ENCODE peak calls at places on chromosomes 2 and 18, in four cellular contexts. G is esophagus squamous epithelium, J is endothelial cell of umbilical vein, F is stomach. Q is an unnamed sample. For H3K27me3, the result is how much of the 10 kb centered on the place peaks cover.

GRCh38 chr2:96760036-96760985 is at the start of gene CNNM4:
- DNase-seq in G (peak), J (peak), F (peak), Q (peak)

GRCh38 chr2:179612108-179612507 is 249.3 kb downstream of the ZNF385B start:
- DNase-seq in F (no peak), G (no peak), J (no peak), Q (no peak)

GRCh38 chr18:56568986-56569385 is 69.4 kb downstream of the TXNL1 start:
- DNase-seq in F (no peak), G (no peak), J (no peak), Q (no peak)

GRCh38 chr2:42550870-42551269 is 17.6 kb upstream of the MTA3 start:
- DNase-seq in J (no peak), G (no peak), F (no peak), Q (no peak)

GRCh38 chr2:37085731-37086147 is 1.4 kb downstream of the GPATCH11 start:
- DNase-seq in F (no peak), J (no peak), G (no peak), Q (no peak)

GRCh38 chr2:45759310-45759851 is 107.9 kb downstream of the PRKCE start:
- DNase-seq in J (no peak), F (no peak), G (no peak), Q (no peak)

GRCh38 chr2:99066602-99067001 is 74.9 kb upstream of the C2orf15 start:
- DNase-seq in J (peak), F (peak), G (no peak), Q (peak)

GRCh38 chr2:218029366-218030360 is 26.9 kb upstream of the TNS1 start:
- DNase-seq in J (no peak), G (no peak), F (peak), Q (no peak)

GRCh38 chr2:62156861-62157496 is 38.9 kb upstream of the B3GNT2 start:
- DNase-seq in G (no peak), J (no peak), F (no peak), Q (no peak)

DNA sequence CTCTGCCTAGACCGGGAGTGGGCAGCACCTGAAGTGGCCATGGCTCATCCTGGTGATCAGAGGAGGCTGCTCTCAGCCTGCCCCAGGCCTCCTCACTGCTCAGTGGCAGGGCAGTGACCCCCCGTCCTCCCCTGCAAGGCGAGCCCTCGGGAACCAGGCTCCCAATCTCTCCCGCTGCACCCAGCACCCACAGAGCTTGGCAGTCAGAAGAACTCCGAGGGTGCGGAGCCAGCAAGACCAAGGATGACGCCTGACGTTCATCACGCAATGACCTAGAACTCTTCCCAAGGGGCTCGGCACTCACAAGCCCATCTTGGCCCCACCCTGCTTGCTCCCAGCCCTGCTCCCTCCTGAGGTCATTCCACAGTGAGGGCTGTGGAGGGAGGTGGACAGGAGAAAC is 189.8 kb upstream of the SALL3 start:
- DNase-seq in G (no peak), J (no peak), F (no peak), Q (no peak)
- H3K27me3 ChIP-seq in G (under half), J (under half), F (under half), Q (under half)

GRCh38 chr2:23388756-23389514 is 4.0 kb downstream of the KLHL29 start:
- DNase-seq in G (no peak), J (no peak), F (no peak), Q (no peak)

GRCh38 chr2:23387221-23387550 is 2.2 kb downstream of the KLHL29 start:
- DNase-seq in J (no peak), F (no peak), G (no peak), Q (no peak)

GRCh38 chr2:23388292-23388691 is 3.3 kb downstream of the KLHL29 start:
- DNase-seq in F (no peak), J (no peak), G (no peak), Q (no peak)

GRCh38 chr2:23386422-23387220 is 1.6 kb downstream of the KLHL29 start:
- DNase-seq in F (no peak), G (no peak), J (peak), Q (no peak)

DNA sequence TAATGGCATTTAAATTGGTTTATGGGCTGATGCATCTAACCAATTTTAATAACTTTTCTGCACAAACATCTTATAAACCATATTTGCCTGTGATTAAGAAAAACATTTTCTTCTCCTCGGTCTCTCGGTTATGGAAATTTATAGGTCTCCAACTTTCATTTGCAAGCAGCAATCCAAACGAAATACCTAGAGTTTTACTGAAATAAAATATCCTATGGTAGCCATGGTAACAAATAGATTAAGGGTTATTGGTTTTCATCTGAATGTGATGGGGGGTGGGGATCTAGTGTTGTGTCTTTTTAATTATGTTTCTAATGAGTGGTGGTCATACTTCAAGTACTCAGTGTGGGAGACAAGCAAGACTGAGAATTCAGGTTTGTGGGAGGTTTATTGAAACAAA is 2.9 kb downstream of the KLHL29 start:
- DNase-seq in F (no peak), J (no peak), G (no peak), Q (no peak)
- H3K27me3 ChIP-seq in F (under half), J (under half), G (under half), Q (under half)

GRCh38 chr2:16509042-16509441 is 156.6 kb downstream of the CYRIA start:
- DNase-seq in G (no peak), F (no peak), J (no peak), Q (no peak)
- H3K27me3 ChIP-seq in G (half or more), F (under half), J (under half), Q (under half)

DNA sequence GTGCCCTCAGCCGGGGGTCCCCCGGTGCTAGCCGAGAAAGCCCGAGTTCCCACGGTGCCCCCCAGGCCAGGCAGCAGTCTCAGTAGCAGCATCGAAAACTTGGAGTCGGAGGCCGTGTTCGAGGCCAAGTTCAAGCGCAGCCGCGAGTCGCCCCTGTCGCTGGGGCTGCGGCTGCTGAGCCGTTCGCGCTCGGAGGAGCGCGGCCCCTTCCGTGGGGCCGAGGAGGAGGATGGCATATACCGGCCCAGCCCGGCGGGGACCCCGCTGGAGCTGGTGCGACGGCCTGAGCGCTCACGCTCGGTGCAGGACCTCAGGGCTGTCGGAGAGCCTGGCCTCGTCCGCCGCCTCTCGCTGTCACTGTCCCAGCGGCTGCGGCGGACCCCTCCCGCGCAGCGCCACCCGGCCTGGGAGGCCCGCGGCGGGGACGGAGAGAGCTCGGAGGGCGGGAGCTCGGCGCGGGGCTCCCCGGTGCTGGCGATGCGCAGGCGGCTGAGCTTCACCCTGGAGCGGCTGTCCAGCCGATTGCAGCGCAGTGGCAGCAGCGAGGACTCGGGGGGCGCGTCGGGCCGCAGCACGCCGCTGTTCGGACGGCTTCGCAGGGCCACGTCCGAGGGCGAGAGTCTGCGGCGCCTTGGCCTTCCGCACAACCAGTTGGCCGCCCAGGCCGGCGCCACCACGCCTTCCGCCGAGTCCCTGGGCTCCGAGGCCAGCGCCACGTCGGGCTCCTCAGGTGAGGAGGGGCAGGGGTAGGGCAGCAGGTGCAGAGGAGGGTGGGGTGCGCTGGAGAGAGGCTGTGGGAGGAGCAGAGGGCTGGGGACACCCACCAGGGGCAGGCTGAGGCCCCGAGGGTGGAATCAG is 14.1 kb upstream of the GMPPA start:
- DNase-seq in G (no peak), F (no peak), J (no peak), Q (peak)
- H3K27me3 ChIP-seq in G (half or more), F (under half), J (under half), Q (under half)

GRCh38 chr2:106356291-106356690 is 111.9 kb downstream of the RGPD3 start:
- DNase-seq in F (no peak), J (no peak), G (no peak), Q (no peak)
- H3K27me3 ChIP-seq in F (under half), J (under half), G (under half), Q (under half)

DNA sequence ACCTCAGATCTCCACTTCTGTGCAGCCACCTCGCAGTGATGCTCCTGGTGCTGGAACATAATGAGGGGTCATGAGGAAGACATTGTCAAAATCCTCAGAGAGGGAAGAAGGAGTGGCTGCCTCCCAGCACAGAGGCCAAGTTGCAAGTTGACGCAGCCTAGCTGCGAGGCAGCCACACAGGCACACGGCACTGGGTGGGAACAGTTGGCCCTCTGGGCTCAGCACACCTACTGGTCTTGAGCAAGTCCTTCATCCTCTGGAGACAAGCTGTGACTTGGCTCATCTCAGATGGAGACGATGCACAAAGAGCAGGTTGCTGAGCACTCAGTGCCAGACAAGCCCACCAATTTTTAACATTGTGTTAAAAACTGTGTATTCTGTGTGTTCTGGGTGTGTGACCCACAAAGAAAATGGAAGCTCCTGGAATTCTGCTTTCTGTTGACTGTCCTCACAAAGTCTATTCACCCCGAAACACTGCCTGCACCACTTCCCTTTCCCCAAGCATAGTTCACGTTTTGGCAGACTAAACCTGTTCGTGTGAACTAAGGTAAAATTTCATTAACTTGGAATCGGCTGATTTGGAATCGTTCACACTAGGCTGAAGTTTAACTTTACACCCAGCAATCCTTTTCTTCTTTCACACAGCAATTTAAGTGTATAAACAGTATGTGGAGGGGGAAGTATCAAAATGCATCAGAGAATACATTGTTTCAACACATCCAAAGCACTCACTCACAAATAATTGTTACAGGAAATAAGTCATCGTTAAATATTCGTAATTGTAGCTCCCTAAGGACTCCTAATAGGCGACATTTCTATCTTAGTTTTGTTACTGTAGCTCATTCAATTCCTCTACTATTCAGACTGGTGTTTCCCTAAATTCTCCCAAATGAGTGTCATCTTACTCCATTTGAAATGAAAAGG is 266.6 kb upstream of the ID2 start:
- DNase-seq in J (no peak), G (no peak), F (no peak), Q (no peak)
- H3K27me3 ChIP-seq in J (under half), G (under half), F (under half), Q (under half)

DNA sequence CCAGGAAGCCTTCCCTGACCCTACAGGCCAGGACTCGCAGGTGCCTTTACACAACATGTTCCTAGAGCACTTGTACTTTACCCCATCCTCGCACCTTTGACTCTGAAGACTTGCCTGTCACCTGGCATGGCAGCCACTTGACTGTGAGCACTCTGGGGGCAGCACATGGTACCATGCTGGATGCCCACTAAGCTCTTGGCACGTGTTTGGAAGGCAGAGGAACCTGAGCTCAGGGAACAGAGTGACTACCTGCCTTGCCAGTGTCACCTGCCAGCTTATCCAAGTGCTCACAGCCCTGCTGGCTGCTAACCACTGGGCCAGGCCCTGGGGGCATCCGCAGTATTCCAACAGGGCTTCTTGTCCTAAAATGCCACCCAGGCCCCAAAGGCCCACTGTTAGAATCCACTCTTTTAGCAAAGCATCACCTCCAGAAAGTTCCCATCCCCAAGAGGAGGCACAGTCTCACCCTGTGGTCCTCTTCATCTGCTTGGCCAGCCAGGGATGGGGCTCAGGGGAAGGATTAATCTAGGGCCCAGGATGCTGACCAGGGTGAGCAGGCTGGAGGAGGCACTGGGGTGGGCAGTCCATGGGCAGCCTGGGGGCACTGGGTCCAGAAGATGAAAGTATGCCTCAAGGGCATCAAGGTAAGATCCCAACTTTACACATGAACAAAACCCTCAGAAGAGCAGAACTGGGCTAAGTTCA is 57.0 kb downstream of the ZBTB7C start:
- DNase-seq in G (no peak), J (no peak), F (no peak), Q (no peak)
- H3K27me3 ChIP-seq in G (under half), J (under half), F (under half), Q (under half)

GRCh38 chr2:66438498-66439290 is 3.8 kb downstream of the MEIS1 start:
- DNase-seq in G (no peak), F (no peak), J (peak), Q (no peak)
- H3K27me3 ChIP-seq in G (under half), F (under half), J (under half), Q (under half)

GRCh38 chr2:222296311-222296736 is 2.5 kb downstream of the PAX3 start:
- DNase-seq in G (no peak), F (no peak), J (no peak), Q (no peak)
- H3K27me3 ChIP-seq in G (half or more), F (half or more), J (half or more), Q (half or more)